ENCODE peak calls at places on chromosomes 12 and 14, in nine cellular contexts. A is brain microvascular endothelial cell; E is GM04503; U is OCI-LY7; M is endothelial cell; C is psoas muscle; Y is GDM1; H is activated CD8-positive, alpha-beta memory T cell treated with anti-CD3 and anti-CD28 coated beads, Interleukin-2, amount 50 U/mL, for 4 hours; B is ELR. J is an unnamed sample.

GRCh38 chr12:101908395-101908794 is 31.0 kb downstream of the DRAM1 start:
- DNase-seq in A (no peak), E (no peak), U (no peak), M (no peak), C (no peak), Y (no peak), H (no peak), B (no peak), J (no peak)

GRCh38 chr12:104357431-104357952 is 54.0 kb downstream of the EID3 start:
- DNase-seq in A (no peak), E (no peak), U (no peak), M (no peak), C (no peak), Y (no peak), H (no peak), B (peak), J (peak)

GRCh38 chr12:65229441-65229840 is 49.0 kb upstream of the MSRB3 start:
- DNase-seq in A (peak), E (peak), U (no peak), M (no peak), C (no peak), Y (no peak), H (no peak), B (peak), J (no peak)

GRCh38 chr14:103581954-103582703 is 19.4 kb downstream of the COA8 start:
- DNase-seq in A (no peak), E (no peak), U (no peak), M (no peak), C (no peak), Y (no peak), H (no peak), B (no peak), J (no peak)

GRCh38 chr12:54287316-54288157 is 7.0 kb downstream of the HNRNPA1 start:
- DNase-seq in A (no peak), E (no peak), U (no peak), M (no peak), C (no peak), Y (no peak), H (no peak), B (peak), J (peak)

GRCh38 chr14:35963209-35963608 is 137.1 kb downstream of the BRMS1L start:
- DNase-seq in A (no peak), E (no peak), U (no peak), M (peak), C (no peak), Y (no peak), H (no peak), B (peak), J (peak)

GRCh38 chr12:14854586-14855163 is 11.3 kb upstream of the ART4 start:
- DNase-seq in A (no peak), E (no peak), U (peak), M (no peak), C (no peak), Y (no peak), H (no peak), B (peak), J (peak)

GRCh38 chr12:39272934-39273770 is 169.8 kb downstream of the KIF21A start:
- DNase-seq in A (peak), E (no peak), U (peak), M (peak), C (no peak), Y (no peak), H (no peak), B (peak), J (peak)

GRCh38 chr14:102095231-102095870 is 8.5 kb upstream of the HSP90AA1 start:
- DNase-seq in A (peak), E (no peak), U (no peak), M (no peak), C (no peak), Y (no peak), H (no peak), B (peak), J (no peak)

GRCh38 chr14:90969493-90970166 is 90.8 kb downstream of the RPS6KA5 start:
- DNase-seq in A (no peak), E (no peak), U (no peak), M (no peak), C (no peak), Y (no peak), H (no peak), B (no peak), J (no peak)

GRCh38 chr12:96164951-96165858 is 29.0 kb upstream of the ELK3 start:
- DNase-seq in A (no peak), E (no peak), U (no peak), M (peak), C (no peak), Y (no peak), H (no peak), B (no peak), J (no peak)

GRCh38 chr14:65255583-65256443 is 153.5 kb upstream of the MAX start:
- DNase-seq in A (no peak), E (no peak), U (peak), M (peak), C (no peak), Y (no peak), H (no peak), B (peak), J (peak)

GRCh38 chr12:108289342-108290131 is 49.6 kb downstream of the CMKLR1 start:
- DNase-seq in A (no peak), E (no peak), U (no peak), M (no peak), C (peak), Y (no peak), H (no peak), B (no peak), J (no peak)

GRCh38 chr14:52840916-52841315 is 49.5 kb upstream of the GNPNAT1 start:
- DNase-seq in A (peak), E (no peak), U (no peak), M (no peak), C (no peak), Y (no peak), H (no peak), B (peak), J (peak)

GRCh38 chr12:123397400-123397799 is 13.5 kb downstream of the KMT5A start:
- DNase-seq in A (no peak), E (no peak), U (no peak), M (no peak), C (no peak), Y (no peak), H (no peak), B (no peak), J (no peak)

GRCh38 chr12:119598159-119598558 is 4.6 kb downstream of the TMEM233 start:
- DNase-seq in A (no peak), E (no peak), U (no peak), M (no peak), C (no peak), Y (no peak), H (no peak), B (no peak), J (no peak)

GRCh38 chr12:114668905-114669304 is 15.1 kb downstream of the TBX3 start:
- DNase-seq in A (no peak), E (no peak), U (no peak), M (no peak), C (no peak), Y (no peak), H (no peak), B (peak), J (no peak)

GRCh38 chr12:111313833-111314259 is 55.0 kb downstream of the PHETA1 start:
- DNase-seq in A (peak), E (no peak), U (peak), M (peak), C (peak), Y (peak), H (peak), B (peak), J (peak)

GRCh38 chr14:38039526-38039925 is 168.2 kb upstream of the SSTR1 start:
- DNase-seq in A (no peak), E (peak), U (no peak), M (no peak), C (no peak), Y (no peak), H (no peak), B (peak), J (no peak)

GRCh38 chr12:52522346-52523011 is 2.3 kb upstream of the KRT5 start:
- DNase-seq in A (no peak), E (peak), U (no peak), M (no peak), C (no peak), Y (no peak), H (no peak), B (peak), J (no peak)

GRCh38 chr14:58947816-58948440 is 240.5 kb upstream of the DAAM1 start:
- DNase-seq in A (no peak), E (no peak), U (no peak), M (no peak), C (no peak), Y (no peak), H (no peak), B (peak), J (peak)

GRCh38 chr12:32548691-32549412 is 130.2 kb upstream of the DNM1L start:
- DNase-seq in A (peak), E (peak), U (no peak), M (no peak), C (no peak), Y (no peak), H (no peak), B (peak), J (no peak)

GRCh38 chr14:71290960-71291466 is 383.8 kb downstream of the PCNX1 start:
- DNase-seq in A (peak), E (peak), U (peak), M (no peak), C (no peak), Y (peak), H (peak), B (peak), J (peak)

GRCh38 chr14:96122496-96122895 is 82.1 kb upstream of the BDKRB2 start:
- DNase-seq in A (peak), E (no peak), U (no peak), M (no peak), C (no peak), Y (no peak), H (no peak), B (peak), J (no peak)

GRCh38 chr12:129641916-129642315 is 261.9 kb downstream of the TMEM132D start:
- DNase-seq in A (no peak), E (no peak), U (no peak), M (no peak), C (no peak), Y (no peak), H (no peak), B (no peak), J (no peak)

GRCh38 chr12:104171785-104172563 is 34.0 kb upstream of the NFYB start:
- DNase-seq in A (no peak), E (no peak), U (no peak), M (no peak), C (no peak), Y (no peak), H (no peak), B (no peak), J (no peak)

GRCh38 chr14:21240417-21240816 is 28.8 kb downstream of the HNRNPC start:
- DNase-seq in A (no peak), E (no peak), U (no peak), M (no peak), C (no peak), Y (no peak), H (no peak), B (no peak), J (no peak)

GRCh38 chr12:65608319-65608916 is 215.9 kb upstream of the HMGA2 start:
- DNase-seq in A (peak), E (no peak), U (no peak), M (no peak), C (no peak), Y (no peak), H (no peak), B (peak), J (no peak)

GRCh38 chr12:122726056-122726558 is 4.5 kb downstream of the HCAR1 start:
- DNase-seq in A (no peak), E (no peak), U (no peak), M (no peak), C (no peak), Y (peak), H (no peak), B (peak), J (no peak)

GRCh38 chr14:54579606-54580005 is 12.7 kb downstream of the SAMD4A start:
- DNase-seq in A (peak), E (no peak), U (no peak), M (no peak), C (no peak), Y (no peak), H (no peak), B (peak), J (no peak)

GRCh38 chr14:29016050-29016900 is 249.7 kb downstream of the FOXG1 start:
- DNase-seq in A (peak), E (no peak), U (peak), M (peak), C (no peak), Y (no peak), H (no peak), B (peak), J (peak)

GRCh38 chr14:65334765-65335411 is 77.6 kb upstream of the FUT8 start:
- DNase-seq in A (no peak), E (no peak), U (peak), M (no peak), C (no peak), Y (no peak), H (no peak), B (no peak), J (no peak)

GRCh38 chr14:23351681-23352505 is 794 bp downstream of the SLC22A17 start:
- DNase-seq in A (no peak), E (no peak), U (no peak), M (peak), C (no peak), Y (no peak), H (no peak), B (no peak), J (peak)

GRCh38 chr12:53756300-53757094 is 4.7 kb upstream of the CISTR start:
- DNase-seq in A (no peak), E (no peak), U (peak), M (no peak), C (no peak), Y (no peak), H (no peak), B (no peak), J (peak)

GRCh38 chr14:22333408-22334274 is 255.4 kb downstream of the DAD1 start:
- DNase-seq in A (peak), E (peak), U (no peak), M (no peak), C (no peak), Y (no peak), H (no peak), B (peak), J (peak)

GRCh38 chr12:1912580-1913376 is 5.7 kb downstream of the CACNA2D4 start:
- DNase-seq in A (no peak), E (no peak), U (no peak), M (no peak), C (no peak), Y (no peak), H (no peak), B (peak), J (no peak)

GRCh38 chr12:105347486-105347885 is 17.0 kb downstream of the C12orf75 start:
- DNase-seq in A (no peak), E (no peak), U (no peak), M (no peak), C (no peak), Y (no peak), H (no peak), B (no peak), J (no peak)

GRCh38 chr14:93156693-93157369 is 27.9 kb downstream of the MOAP1 start:
- DNase-seq in A (no peak), E (no peak), U (no peak), M (no peak), C (no peak), Y (no peak), H (no peak), B (no peak), J (no peak)

GRCh38 chr12:13486794-13487193 is 290.3 kb downstream of the EMP1 start:
- DNase-seq in A (no peak), E (no peak), U (no peak), M (no peak), C (no peak), Y (no peak), H (no peak), B (no peak), J (no peak)